ENCODE peak calls at places on chromosome 19, in six cellular contexts. N, D, Q, R, Y and U are unnamed samples.

GRCh38 chr19:45153339-45154063 is 7.3 kb downstream of the NKPD1 start:
- DNase-seq in N (no peak), D (no peak), Q (no peak), R (peak), Y (peak), U (no peak)

GRCh38 chr19:27876489-27876888 is 1336.5 kb downstream of the UQCRFS1 start:
- DNase-seq in N (no peak), D (no peak), Q (no peak), R (no peak), Y (no peak), U (no peak)

GRCh38 chr19:47315125-47315821 is 5.6 kb downstream of the C5AR1 start:
- DNase-seq in N (no peak), D (peak), Q (peak), R (peak), Y (peak), U (no peak)

GRCh38 chr19:6248341-6248740 is 31.4 kb downstream of the MLLT1 start:
- DNase-seq in N (no peak), D (no peak), Q (no peak), R (no peak), Y (no peak), U (no peak)

GRCh38 chr19:53294786-53295441 is 27.4 kb upstream of the VN1R4 start:
- DNase-seq in N (no peak), D (no peak), Q (no peak), R (no peak), Y (no peak), U (no peak)

GRCh38 chr19:16853066-16853465 is 23.9 kb downstream of the SIN3B start:
- DNase-seq in N (no peak), D (no peak), Q (no peak), R (no peak), Y (no peak), U (no peak)

GRCh38 chr19:56476671-56477428 is at the start of gene ZNF667:
- DNase-seq in N (peak), D (peak), Q (peak), R (peak), Y (peak), U (no peak)

GRCh38 chr19:7898967-7899366 is 4.7 kb upstream of the MAP2K7 start:
- DNase-seq in N (no peak), D (no peak), Q (no peak), R (no peak), Y (no peak), U (no peak)

GRCh38 chr19:16330811-16331690 is 6.4 kb downstream of the KLF2 start:
- DNase-seq in N (no peak), D (no peak), Q (no peak), R (no peak), Y (no peak), U (no peak)

GRCh38 chr19:10421240-10421948 is 1.1 kb downstream of the PDE4A start:
- DNase-seq in N (no peak), D (no peak), Q (no peak), R (no peak), Y (no peak), U (no peak)

GRCh38 chr19:42436006-42436405 is 6.7 kb downstream of the CXCL17 start:
- DNase-seq in N (peak), D (no peak), Q (no peak), R (peak), Y (no peak), U (no peak)

GRCh38 chr19:7932276-7932929 is 6.5 kb upstream of the CTXN1 start:
- DNase-seq in N (no peak), D (no peak), Q (no peak), R (no peak), Y (no peak), U (no peak)

GRCh38 chr19:54478677-54479266 is 5.7 kb upstream of the CDC42EP5 start:
- DNase-seq in N (no peak), D (no peak), Q (no peak), R (peak), Y (peak), U (no peak)

GRCh38 chr19:48596679-48597465 is 9.7 kb upstream of the SPACA4 start:
- DNase-seq in N (no peak), D (no peak), Q (no peak), R (no peak), Y (no peak), U (no peak)

GRCh38 chr19:10961073-10961762 is 388 bp downstream of the SMARCA4 start:
- DNase-seq in N (peak), D (no peak), Q (no peak), R (no peak), Y (no peak), U (no peak)

GRCh38 chr19:9917322-9917721 is 19.0 kb downstream of the OLFM2 start:
- DNase-seq in N (no peak), D (no peak), Q (no peak), R (peak), Y (peak), U (no peak)

GRCh38 chr19:49911381-49912145 is 14.9 kb upstream of the IL4I1 start:
- DNase-seq in N (no peak), D (no peak), Q (no peak), R (peak), Y (no peak), U (no peak)

GRCh38 chr19:8004723-8005513 is 523 bp downstream of the ELAVL1 start:
- DNase-seq in N (no peak), D (no peak), Q (no peak), R (peak), Y (peak), U (no peak)

GRCh38 chr19:47786566-47786965 is 8.1 kb downstream of the SELENOW start:
- DNase-seq in N (no peak), D (no peak), Q (no peak), R (no peak), Y (no peak), U (no peak)

GRCh38 chr19:33100894-33101644 is 20.1 kb downstream of the GPATCH1 start:
- DNase-seq in N (no peak), D (no peak), Q (no peak), R (no peak), Y (no peak), U (no peak)

GRCh38 chr19:17069249-17069648 is 6.0 kb downstream of the HAUS8 start:
- DNase-seq in N (no peak), D (no peak), Q (no peak), R (no peak), Y (no peak), U (no peak)

GRCh38 chr19:45978156-45978555 is 4.5 kb upstream of the NOVA2 start:
- DNase-seq in N (no peak), D (no peak), Q (no peak), R (no peak), Y (no peak), U (no peak)

GRCh38 chr19:21483589-21484170 is 21.7 kb upstream of the ZNF429 start:
- DNase-seq in N (peak), D (no peak), Q (peak), R (peak), Y (peak), U (peak)

GRCh38 chr19:35796645-35797542 is 15.8 kb downstream of the PRODH2 start:
- DNase-seq in N (no peak), D (no peak), Q (no peak), R (no peak), Y (no peak), U (no peak)

GRCh38 chr19:38543807-38544568 is 73.8 kb downstream of the MAP4K1 start:
- DNase-seq in N (no peak), D (peak), Q (no peak), R (peak), Y (peak), U (peak)
- TF ChIP-seq CTCF in N (peak), D (no peak), Q (peak), R (peak), Y (peak), U (peak)

GRCh38 chr19:18306903-18307681 is 15.8 kb downstream of the LSM4 start:
- DNase-seq in N (no peak), D (no peak), Q (peak), R (peak), Y (no peak), U (no peak)

GRCh38 chr19:18304496-18305312 is 18.2 kb downstream of the LSM4 start:
- DNase-seq in N (peak), D (no peak), Q (peak), R (peak), Y (peak), U (no peak)

GRCh38 chr19:18304194-18304495 is 18.7 kb downstream of the LSM4 start:
- DNase-seq in N (no peak), D (no peak), Q (peak), R (no peak), Y (peak), U (no peak)

GRCh38 chr19:18308051-18308947 is 14.6 kb downstream of the LSM4 start:
- DNase-seq in N (no peak), D (no peak), Q (peak), R (no peak), Y (no peak), U (no peak)

DNA sequence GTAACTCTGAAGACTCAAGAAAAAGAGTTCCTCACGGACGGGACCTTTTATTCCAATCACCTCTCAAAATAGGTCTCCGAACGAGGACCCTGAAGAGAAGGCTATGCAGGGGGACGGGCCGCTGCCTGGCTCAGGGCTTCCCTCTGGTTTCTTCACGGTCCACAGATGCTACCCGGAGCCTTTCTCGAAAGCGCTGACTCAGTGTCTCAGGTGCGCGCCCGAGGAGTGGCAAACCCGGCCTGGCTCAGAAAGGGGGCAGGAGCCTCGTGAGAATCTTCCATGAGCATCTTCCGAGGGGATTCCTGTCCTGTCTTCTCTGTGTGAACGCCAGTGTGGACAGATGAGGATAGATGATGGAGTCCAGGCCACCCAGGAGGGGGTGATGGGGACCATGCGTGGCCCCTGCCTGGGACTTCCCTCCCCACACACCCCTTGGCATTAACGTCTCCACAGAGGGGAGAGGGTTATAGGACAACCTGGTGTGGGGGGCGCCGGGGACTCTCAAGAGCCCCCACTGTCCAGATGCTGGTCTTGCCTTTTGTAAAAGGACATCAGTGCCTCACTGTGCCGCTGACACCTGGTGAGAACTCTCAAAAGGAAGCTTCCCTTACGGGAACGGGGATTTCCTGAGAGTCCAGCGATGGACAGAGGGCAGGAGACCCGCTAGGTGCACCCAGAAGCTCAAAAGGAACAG is 16.5 kb downstream of the LSM4 start:
- DNase-seq in N (no peak), D (no peak), Q (no peak), R (no peak), Y (no peak), U (no peak)
- H3K4me3 ChIP-seq in N (no peak), D (no peak), Q (no peak), R (no peak), Y (no peak), U (no peak)

GRCh38 chr19:4652075-4652474 is 12.8 kb downstream of the TNFAIP8L1 start:
- DNase-seq in N (no peak), D (no peak), Q (no peak), R (no peak), Y (no peak), U (no peak)

GRCh38 chr19:4645718-4646117 is 6.4 kb downstream of the TNFAIP8L1 start:
- DNase-seq in N (no peak), D (no peak), Q (no peak), R (no peak), Y (no peak), U (no peak)

GRCh38 chr19:4649392-4650094 is 10.2 kb downstream of the TNFAIP8L1 start:
- DNase-seq in N (no peak), D (no peak), Q (no peak), R (no peak), Y (no peak), U (no peak)

GRCh38 chr19:4650159-4650558 is 10.8 kb downstream of the TNFAIP8L1 start:
- DNase-seq in N (no peak), D (no peak), Q (no peak), R (no peak), Y (no peak), U (no peak)

GRCh38 chr19:4647676-4648644 is 8.6 kb downstream of the TNFAIP8L1 start:
- DNase-seq in N (peak), D (no peak), Q (peak), R (peak), Y (peak), U (no peak)
- TF ChIP-seq CTCF in N (no peak), D (no peak), Q (peak), R (peak), Y (no peak), U (no peak)

GRCh38 chr19:12198136-12198535 is 35.2 kb downstream of the ZNF136 start:
- DNase-seq in N (no peak), D (no peak), Q (no peak), R (no peak), Y (no peak), U (no peak)

GRCh38 chr19:12194827-12195500 is 32.1 kb downstream of the ZNF136 start:
- DNase-seq in N (peak), D (no peak), Q (peak), R (peak), Y (peak), U (peak)

GRCh38 chr19:12200020-12200419 is 37.1 kb downstream of the ZNF136 start:
- DNase-seq in N (no peak), D (no peak), Q (no peak), R (peak), Y (no peak), U (no peak)

GRCh38 chr19:12195501-12195860 is 32.6 kb downstream of the ZNF136 start:
- DNase-seq in N (no peak), D (no peak), Q (no peak), R (no peak), Y (peak), U (no peak)
- H3K4me3 ChIP-seq in N (peak), D (peak), Q (peak), R (peak), Y (peak), U (peak)

GRCh38 chr19:13796301-13797057 is 1.2 kb downstream of the ZSWIM4 start:
- DNase-seq in N (peak), D (peak), Q (peak), R (peak), Y (peak), U (no peak)
- TF ChIP-seq CTCF in N (no peak), D (peak), Q (no peak), R (peak), Y (no peak), U (no peak)

GRCh38 chr19:34269081-34269480 is 14.7 kb downstream of the GARRE1 start:
- DNase-seq in N (no peak), D (no peak), Q (no peak), R (no peak), Y (peak), U (no peak)
- H3K4me3 ChIP-seq in N (no peak), D (no peak), Q (no peak), R (no peak), Y (no peak), U (no peak)

GRCh38 chr19:38671654-38672053 is 24.2 kb downstream of the ACTN4 start:
- DNase-seq in N (no peak), D (no peak), Q (peak), R (no peak), Y (no peak), U (no peak)
- TF ChIP-seq CTCF in N (no peak), D (no peak), Q (no peak), R (no peak), Y (no peak), U (no peak)

DNA sequence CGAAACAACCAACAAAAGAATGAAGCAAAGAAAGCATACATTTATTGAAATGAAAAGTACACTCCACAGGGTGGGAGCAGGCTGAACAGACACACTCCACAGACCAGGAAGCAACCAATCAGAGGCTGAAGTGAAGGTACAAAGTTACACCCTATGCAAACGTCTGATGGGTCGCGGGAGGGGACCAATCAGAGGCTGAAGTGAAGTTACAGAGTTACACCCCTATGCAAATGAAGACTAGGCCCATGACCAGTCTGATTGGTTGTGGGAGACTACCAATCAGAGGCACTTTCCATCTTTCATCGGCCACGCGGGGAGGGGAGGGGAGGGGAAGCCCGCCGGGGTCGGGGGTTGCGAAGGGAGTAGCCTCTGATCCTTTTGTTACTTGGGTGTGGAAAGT is 12.4 kb upstream of the FBL start:
- DNase-seq in N (no peak), D (no peak), Q (peak), R (no peak), Y (no peak), U (no peak)
- H3K4me3 ChIP-seq in N (no peak), D (no peak), Q (no peak), R (no peak), Y (no peak), U (no peak)

GRCh38 chr19:1811942-1812425 is at the start of gene ATP8B3:
- DNase-seq in N (no peak), D (no peak), Q (no peak), R (no peak), Y (no peak), U (no peak)
- TF ChIP-seq CTCF in N (no peak), D (peak), Q (peak), R (no peak), Y (no peak), U (no peak)